ENCODE peak calls at places on chromosome 11, in five cellular contexts. P is ovary, E is H1, Z is small intestine, H is fibroblast of lung. O is an unnamed sample. For H3K4me1, the result is how much of the 10 kb centered on the place peaks cover.

GRCh38 chr11:76276773-76277155 is 70.5 kb upstream of the WNT11 start:
- DNase-seq in E (no peak), H (no peak), P (no peak), Z (no peak), O (no peak)

GRCh38 chr11:126405906-126406305 is 50.4 kb downstream of the ST3GAL4 start:
- DNase-seq in H (no peak), P (no peak), Z (no peak), E (no peak), O (no peak)

GRCh38 chr11:15800121-15800800 is 556.1 kb downstream of the SOX6 start:
- DNase-seq in H (peak), Z (peak), E (no peak), P (no peak), O (peak)

GRCh38 chr11:118947999-118948398 is 8.1 kb upstream of the UPK2 start:
- DNase-seq in H (no peak), Z (no peak), P (no peak), E (no peak), O (no peak)

GRCh38 chr11:313787-314547 is at the start of gene IFITM1:
- DNase-seq in H (peak), Z (peak), P (peak), E (no peak), O (peak)

GRCh38 chr11:315516-315994 is 1.7 kb downstream of the IFITM1 start:
- DNase-seq in Z (no peak), E (no peak), H (no peak), P (no peak), O (no peak)

GRCh38 chr11:111604392-111605009 is 2.3 kb downstream of the SIK2 start:
- DNase-seq in Z (peak), E (no peak), H (peak), P (no peak), O (no peak)

GRCh38 chr11:24634606-24635160 is 137.8 kb downstream of the LUZP2 start:
- DNase-seq in P (no peak), H (no peak), E (no peak), Z (no peak), O (no peak)

GRCh38 chr11:65366340-65366773 is 11.8 kb downstream of the TIGD3 start:
- DNase-seq in Z (peak), H (peak), E (no peak), P (peak), O (no peak)

GRCh38 chr11:128796275-128796674 is 70.8 kb downstream of the KCNJ1 start:
- DNase-seq in E (no peak), P (no peak), H (peak), Z (no peak), O (no peak)

GRCh38 chr11:112513417-112513816 is 252.8 kb upstream of the PLET1 start:
- DNase-seq in H (no peak), E (no peak), P (no peak), Z (no peak), O (no peak)

GRCh38 chr11:33266418-33267215 is 9.4 kb downstream of the HIPK3 start:
- DNase-seq in H (peak), P (peak), Z (no peak), E (no peak), O (peak)

GRCh38 chr11:67002921-67003411 is 20.0 kb upstream of the SYT12 start:
- DNase-seq in H (no peak), P (no peak), E (no peak), Z (no peak), O (no peak)

GRCh38 chr11:44610556-44610955 is 45.1 kb downstream of the CD82 start:
- DNase-seq in Z (no peak), E (no peak), P (no peak), H (no peak), O (no peak)

GRCh38 chr11:123375832-123376231 is 54.2 kb upstream of the GRAMD1B start:
- DNase-seq in Z (no peak), P (no peak), E (no peak), H (no peak), O (peak)

GRCh38 chr11:65448418-65449196 is 26.0 kb downstream of the NEAT1 start:
- DNase-seq in Z (no peak), H (peak), P (no peak), E (no peak), O (no peak)

GRCh38 chr11:111845256-111846028 is 25.9 kb downstream of the ALG9 start:
- DNase-seq in H (no peak), Z (no peak), E (no peak), P (no peak), O (no peak)

GRCh38 chr11:131042041-131042390 is 125.7 kb upstream of the SNX19 start:
- DNase-seq in H (no peak), Z (no peak), E (no peak), P (no peak), O (no peak)

GRCh38 chr11:107490836-107491235 is 33.2 kb upstream of the CWF19L2 start:
- DNase-seq in Z (no peak), P (no peak), H (no peak), E (no peak), O (no peak)

GRCh38 chr11:11407738-11408084 is 54.7 kb upstream of the CSNK2A3 start:
- DNase-seq in P (no peak), Z (no peak), E (no peak), H (no peak), O (no peak)

GRCh38 chr11:74521666-74522252 is 28.2 kb upstream of the LIPT2 start:
- DNase-seq in E (no peak), P (no peak), H (no peak), Z (no peak), O (no peak)

GRCh38 chr11:46914363-46914762 is 4.0 kb downstream of the LRP4 start:
- DNase-seq in Z (no peak), H (peak), E (no peak), P (no peak), O (no peak)

GRCh38 chr11:65147352-65148075 is 13.2 kb upstream of the SYVN1 start:
- DNase-seq in Z (no peak), P (no peak), E (no peak), H (no peak), O (no peak)

GRCh38 chr11:71489311-71490043 is 36.5 kb downstream of the NADSYN1 start:
- DNase-seq in H (peak), P (no peak), E (no peak), Z (no peak), O (no peak)

GRCh38 chr11:58730507-58731089 is 1.1 kb downstream of the GLYAT start:
- DNase-seq in P (no peak), Z (no peak), E (no peak), H (peak), O (no peak)

GRCh38 chr11:62605902-62606301 is 4.2 kb upstream of the MTA2 start:
- DNase-seq in Z (no peak), E (no peak), H (no peak), P (no peak), O (no peak)

DNA sequence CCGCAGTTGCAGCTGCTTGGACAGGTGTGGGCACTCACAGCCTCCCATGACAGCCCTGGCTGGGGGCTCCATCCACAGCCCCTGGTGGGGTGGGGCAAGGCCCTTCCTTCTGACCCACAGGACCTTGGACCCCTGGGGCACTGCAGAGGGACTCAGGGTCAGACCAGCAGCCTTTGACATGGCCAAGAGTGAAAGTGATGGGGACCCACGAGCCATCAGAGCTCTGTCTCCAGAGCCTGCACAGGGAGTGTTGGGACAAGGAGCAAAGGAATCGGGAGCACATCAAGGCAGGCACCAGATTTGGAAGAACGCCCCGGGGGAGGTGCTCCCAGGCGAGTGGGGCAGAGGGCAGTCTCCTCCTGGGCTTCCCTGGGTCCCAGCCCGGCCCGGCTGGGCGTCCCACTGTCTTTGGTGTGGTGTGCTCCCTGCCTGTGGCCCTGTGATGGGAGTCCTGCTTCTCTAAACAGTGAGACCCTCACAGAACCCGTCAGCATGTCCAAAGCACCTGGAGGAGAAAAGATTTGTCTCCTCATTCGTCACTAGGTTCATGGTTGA is 13.2 kb upstream of the CD81 start:
- DNase-seq in E (no peak), P (no peak), H (no peak), Z (no peak), O (no peak)
- H3K27ac ChIP-seq in E (no peak), P (no peak), H (no peak), Z (no peak), O (no peak)

GRCh38 chr11:43072911-43073310 is 238.9 kb upstream of the API5 start:
- DNase-seq in H (no peak), E (no peak), P (no peak), Z (no peak), O (no peak)
- H3K4me3 ChIP-seq in H (no peak), E (no peak), P (no peak), Z (no peak), O (no peak)

GRCh38 chr11:96256213-96256580 is 86.8 kb downstream of the MAML2 start:
- DNase-seq in H (no peak), Z (no peak), E (no peak), P (no peak), O (no peak)
- H3K4me1 ChIP-seq in H (under half), Z (under half), E (under half), P (under half), O (under half)

GRCh38 chr11:68040121-68040956 is 1.5 kb downstream of the TCIRG1 start:
- DNase-seq in P (peak), E (peak), H (peak), Z (peak), O (peak)

GRCh38 chr11:68041617-68042218 is 2.9 kb downstream of the TCIRG1 start:
- DNase-seq in E (no peak), P (peak), H (no peak), Z (no peak), O (no peak)

GRCh38 chr11:68039526-68040086 is 781 bp downstream of the TCIRG1 start:
- DNase-seq in E (no peak), P (peak), Z (peak), H (no peak), O (no peak)

GRCh38 chr11:68042219-68043028 is 3.6 kb downstream of the TCIRG1 start:
- DNase-seq in P (peak), Z (no peak), H (no peak), E (no peak), O (no peak)

GRCh38 chr11:68040957-68041591 is 2.2 kb downstream of the TCIRG1 start:
- DNase-seq in P (peak), Z (no peak), H (no peak), E (no peak), O (no peak)
- H3K27ac ChIP-seq in P (peak), Z (peak), H (peak), E (no peak), O (peak)

GRCh38 chr11:102267602-102268001 is 49.7 kb upstream of the BIRC3 start:
- DNase-seq in Z (peak), E (no peak), H (peak), P (no peak), O (no peak)

GRCh38 chr11:102269927-102270326 is 47.4 kb upstream of the BIRC3 start:
- DNase-seq in Z (peak), E (no peak), H (peak), P (no peak), O (no peak)

GRCh38 chr11:102266111-102266510 is 51.2 kb upstream of the BIRC3 start:
- DNase-seq in H (no peak), P (no peak), Z (no peak), E (no peak), O (no peak)

GRCh38 chr11:102268083-102268984 is 49.0 kb upstream of the BIRC3 start:
- DNase-seq in P (peak), H (peak), Z (peak), E (peak), O (peak)

GRCh38 chr11:102268985-102269470 is 48.3 kb upstream of the BIRC3 start:
- DNase-seq in P (no peak), Z (no peak), H (no peak), E (no peak), O (no peak)
- H3K4me3 ChIP-seq in P (peak), Z (peak), H (peak), E (peak), O (peak)

GRCh38 chr11:72634472-72635095 is 39.6 kb downstream of the PDE2A start:
- DNase-seq in H (no peak), P (no peak), E (no peak), Z (no peak), O (peak)

GRCh38 chr11:72634016-72634415 is 40.2 kb downstream of the PDE2A start:
- DNase-seq in Z (no peak), H (no peak), E (no peak), P (no peak), O (no peak)

GRCh38 chr11:72633068-72633467 is 41.2 kb downstream of the PDE2A start:
- DNase-seq in Z (no peak), E (no peak), P (no peak), H (no peak), O (no peak)

GRCh38 chr11:72630104-72630852 is 43.9 kb downstream of the PDE2A start:
- DNase-seq in Z (no peak), P (no peak), H (no peak), E (no peak), O (no peak)

GRCh38 chr11:72631806-72632731 is 42.2 kb downstream of the PDE2A start:
- DNase-seq in Z (no peak), H (no peak), P (no peak), E (no peak), O (peak)
- H3K4me1 ChIP-seq in Z (under half), H (under half), P (under half), E (under half), O (half or more)